ENCODE peak calls at places on chromosomes 2 and 18, in six cellular contexts. A is A549, B is uterus, G is prostate gland, X is body of pancreas, V is transverse colon. Q is an unnamed sample.

GRCh38 chr18:37175727-37176126 is 346.8 kb downstream of the KIAA1328 start:
- DNase-seq in B (no peak), A (no peak), G (no peak), X (no peak), V (no peak), Q (no peak)

GRCh38 chr18:35661483-35662146 is 80.1 kb downstream of the GALNT1 start:
- DNase-seq in A (no peak), V (no peak), X (no peak), G (no peak), B (no peak), Q (no peak)

GRCh38 chr18:73908323-73908722 is 239.3 kb downstream of the FBXO15 start:
- DNase-seq in X (no peak), A (peak), G (no peak), B (no peak), V (no peak), Q (no peak)

GRCh38 chr18:23273443-23273966 is 138.2 kb downstream of the CABLES1 start:
- DNase-seq in V (no peak), X (no peak), A (no peak), G (no peak), B (no peak), Q (no peak)

GRCh38 chr2:132701810-132702209 is 31.8 kb upstream of the LYPD1 start:
- DNase-seq in V (no peak), G (no peak), A (no peak), X (no peak), B (no peak), Q (no peak)

GRCh38 chr2:183253441-183254130 is 129.3 kb downstream of the NUP35 start:
- DNase-seq in V (no peak), B (no peak), X (no peak), A (no peak), G (no peak), Q (no peak)

GRCh38 chr2:16094851-16095250 is 154.5 kb downstream of the MYCN start:
- DNase-seq in G (no peak), X (no peak), A (no peak), V (no peak), B (no peak), Q (no peak)

GRCh38 chr2:215540646-215541045 is 104.8 kb upstream of the FN1 start:
- DNase-seq in V (no peak), B (no peak), G (no peak), X (no peak), A (no peak), Q (no peak)

GRCh38 chr2:84338069-84338468 is 121.0 kb downstream of the SUCLG1 start:
- DNase-seq in V (no peak), X (no peak), G (no peak), A (no peak), B (no peak), Q (no peak)

GRCh38 chr2:130920417-130921030 is 83.8 kb downstream of the ARHGEF4 start:
- DNase-seq in V (peak), A (peak), X (peak), G (peak), B (no peak), Q (peak)

GRCh38 chr2:20430461-20431302 is 16.2 kb upstream of the RHOB start:
- DNase-seq in X (no peak), A (no peak), B (no peak), G (no peak), V (peak), Q (no peak)

GRCh38 chr2:153519260-153519875 is 40.8 kb upstream of the RPRM start:
- DNase-seq in B (peak), G (peak), V (peak), A (peak), X (peak), Q (no peak)

GRCh38 chr2:120935339-120936313 is 200.0 kb downstream of the GLI2 start:
- DNase-seq in B (peak), A (peak), X (peak), V (peak), G (peak), Q (no peak)

GRCh38 chr2:160294339-160294803 is 94.3 kb upstream of the ITGB6 start:
- DNase-seq in B (peak), A (peak), X (peak), G (no peak), V (peak), Q (peak)

GRCh38 chr18:51519571-51519970 is 322.1 kb upstream of the MEX3C start:
- DNase-seq in A (no peak), B (no peak), X (no peak), V (no peak), G (no peak), Q (no peak)

GRCh38 chr2:152175012-152175367 is 573 bp downstream of the STAM2 start:
- DNase-seq in B (no peak), X (no peak), V (no peak), G (no peak), A (no peak), Q (no peak)

GRCh38 chr2:133171396-133172004 is 396.8 kb downstream of the NCKAP5 start:
- DNase-seq in B (no peak), A (peak), X (no peak), G (peak), V (no peak), Q (no peak)

GRCh38 chr2:43269074-43269572 is 42.7 kb upstream of the ZFP36L2 start:
- DNase-seq in V (peak), G (no peak), X (peak), A (peak), B (peak), Q (peak)

GRCh38 chr2:175627405-175627804 is 374.7 kb downstream of the LNPK start:
- DNase-seq in V (no peak), X (no peak), G (no peak), B (no peak), A (no peak), Q (no peak)

GRCh38 chr2:122009546-122009945 is 254.1 kb downstream of the TSN start:
- DNase-seq in B (no peak), V (no peak), G (no peak), A (no peak), X (no peak), Q (no peak)

GRCh38 chr2:105294046-105294445 is 35.5 kb downstream of the TGFBRAP1 start:
- DNase-seq in B (no peak), X (no peak), A (no peak), G (no peak), V (no peak), Q (no peak)

GRCh38 chr2:74850816-74851566 is 17.1 kb downstream of the HK2 start:
- DNase-seq in V (no peak), B (no peak), G (no peak), X (no peak), A (no peak), Q (no peak)

GRCh38 chr18:52435301-52435700 is 95.3 kb downstream of the DCC start:
- DNase-seq in B (no peak), G (no peak), V (no peak), A (no peak), X (no peak), Q (no peak)

GRCh38 chr18:44840053-44840826 is 159.6 kb downstream of the SETBP1 start:
- DNase-seq in B (peak), X (no peak), V (no peak), G (peak), A (no peak), Q (no peak)

GRCh38 chr2:61910603-61911002 is 5.1 kb downstream of the COMMD1 start:
- DNase-seq in V (no peak), X (peak), A (no peak), G (no peak), B (no peak), Q (no peak)

GRCh38 chr18:9025104-9025838 is 77.2 kb upstream of the NDUFV2 start:
- DNase-seq in B (no peak), G (no peak), A (peak), X (no peak), V (no peak), Q (no peak)

GRCh38 chr18:7062844-7063243 is 54.8 kb downstream of the LAMA1 start:
- DNase-seq in A (no peak), G (no peak), B (no peak), X (no peak), V (no peak), Q (no peak)

GRCh38 chr2:189124175-189124574 is 55.4 kb downstream of the COL5A2 start:
- DNase-seq in G (no peak), X (no peak), B (no peak), V (no peak), A (peak), Q (no peak)

GRCh38 chr18:53551868-53552426 is 672.5 kb downstream of the MBD2 start:
- DNase-seq in G (no peak), X (no peak), V (no peak), B (no peak), A (no peak), Q (no peak)

GRCh38 chr2:171228826-171229225 is 68.1 kb upstream of the TLK1 start:
- DNase-seq in B (no peak), G (no peak), A (no peak), X (no peak), V (no peak), Q (no peak)

GRCh38 chr2:8839189-8839965 is 2.0 kb upstream of the KIDINS220 start:
- DNase-seq in V (no peak), X (no peak), B (no peak), G (no peak), A (no peak), Q (no peak)

GRCh38 chr2:8833863-8834262 is 3.5 kb downstream of the KIDINS220 start:
- DNase-seq in B (no peak), X (no peak), G (no peak), A (no peak), V (no peak), Q (no peak)

GRCh38 chr2:8837795-8838140 is 355 bp upstream of the KIDINS220 start:
- DNase-seq in G (no peak), V (no peak), A (no peak), B (peak), X (no peak), Q (no peak)

GRCh38 chr2:8840475-8841091 is 3.2 kb upstream of the KIDINS220 start:
- DNase-seq in G (no peak), V (no peak), B (no peak), A (no peak), X (no peak), Q (no peak)

GRCh38 chr2:8836979-8837794 is at the start of gene KIDINS220:
- DNase-seq in V (peak), B (peak), X (peak), G (peak), A (peak), Q (peak)
- TF ChIP-seq POLR2A in V (peak), B (peak), X (peak), G (peak), A (peak), Q (peak)

GRCh38 chr2:119766944-119767343 is 7.2 kb downstream of the PTPN4 start:
- DNase-seq in X (no peak), V (no peak), A (no peak), G (no peak), B (no peak), Q (no peak)
- TF ChIP-seq CTCF in X (no peak), V (no peak), A (no peak), G (no peak), B (no peak), Q (no peak)

GRCh38 chr18:22086973-22087372 is 82.4 kb upstream of the GATA6 start:
- DNase-seq in V (no peak), X (no peak), B (no peak), A (no peak), G (no peak), Q (peak)

GRCh38 chr18:22088976-22089375 is 80.4 kb upstream of the GATA6 start:
- DNase-seq in X (no peak), B (no peak), G (no peak), V (no peak), A (no peak), Q (no peak)

GRCh38 chr18:22084547-22084946 is 84.8 kb upstream of the GATA6 start:
- DNase-seq in X (peak), G (no peak), B (no peak), V (peak), A (no peak), Q (peak)

GRCh38 chr18:22091341-22091740 is 78.0 kb upstream of the GATA6 start:
- DNase-seq in A (no peak), X (no peak), V (no peak), B (no peak), G (no peak), Q (no peak)

DNA sequence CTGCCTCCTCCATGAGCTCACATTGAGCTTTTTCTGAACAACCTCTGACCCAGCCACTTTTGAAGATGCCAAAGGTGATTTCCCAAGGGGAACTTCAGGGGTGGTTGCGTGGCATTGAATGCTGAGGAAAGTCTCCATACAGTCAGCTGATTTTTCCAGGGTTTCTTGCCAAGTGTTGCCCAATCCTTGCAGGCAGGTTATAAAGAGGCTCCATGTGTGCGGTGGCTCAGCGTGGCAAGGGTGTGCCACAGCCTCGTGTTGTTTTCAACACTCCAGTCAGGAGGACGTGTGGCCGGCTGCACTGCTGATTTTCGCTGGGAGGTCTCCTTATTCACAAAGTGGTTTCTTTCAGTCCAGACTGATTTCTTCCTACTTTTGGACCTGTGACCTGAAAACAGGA is 81.4 kb upstream of the GATA6 start:
- DNase-seq in V (peak), B (no peak), G (no peak), A (no peak), X (peak), Q (peak)
- TF ChIP-seq POLR2A in V (no peak), B (no peak), G (no peak), A (no peak), X (peak), Q (no peak)

GRCh38 chr18:1914489-1914888 is 656.8 kb downstream of the METTL4 start:
- DNase-seq in G (no peak), B (no peak), V (no peak), A (peak), X (no peak), Q (no peak)
- TF ChIP-seq CTCF in G (no peak), B (no peak), V (no peak), A (peak), X (no peak), Q (no peak)

GRCh38 chr2:201130524-201131186 is 14.7 kb downstream of the CFLAR start:
- DNase-seq in V (no peak), G (no peak), A (peak), X (no peak), B (no peak), Q (no peak)
- TF ChIP-seq POLR2A in V (no peak), G (no peak), A (no peak), X (no peak), B (no peak), Q (peak)

GRCh38 chr2:220673475-220673874 is 898.6 kb downstream of the EPHA4 start:
- DNase-seq in G (no peak), X (no peak), B (no peak), V (no peak), A (no peak), Q (no peak)

GRCh38 chr2:220669324-220669723 is 902.8 kb downstream of the EPHA4 start:
- DNase-seq in V (no peak), G (no peak), X (no peak), B (no peak), A (no peak), Q (no peak)

GRCh38 chr2:220670461-220670979 is 901.6 kb downstream of the EPHA4 start:
- DNase-seq in B (no peak), X (no peak), V (peak), A (no peak), G (no peak), Q (no peak)

GRCh38 chr2:220676695-220677094 is 895.4 kb downstream of the EPHA4 start:
- DNase-seq in V (no peak), G (no peak), A (no peak), B (no peak), X (no peak), Q (no peak)

GRCh38 chr2:220674033-220674432 is 898.1 kb downstream of the EPHA4 start:
- DNase-seq in B (no peak), V (no peak), X (no peak), G (no peak), A (no peak), Q (no peak)
- TF ChIP-seq CTCF in B (no peak), V (no peak), X (no peak), G (no peak), A (no peak), Q (no peak)

GRCh38 chr2:64873472-64873924 is 115.7 kb upstream of the SLC1A4 start:
- DNase-seq in V (peak), B (peak), A (peak), G (peak), X (peak), Q (peak)
- TF ChIP-seq POLR2A in V (no peak), B (no peak), A (no peak), G (no peak), X (no peak), Q (no peak)

GRCh38 chr2:127743477-127744026 is 42.3 kb downstream of the SFT2D3 start:
- DNase-seq in V (no peak), X (no peak), B (no peak), G (no peak), A (no peak), Q (no peak)
- TF ChIP-seq CTCF in V (peak), X (no peak), B (no peak), G (no peak), A (no peak), Q (no peak)

GRCh38 chr2:230946429-230947234 is 21.6 kb upstream of the GPR55 start:
- DNase-seq in V (no peak), B (no peak), A (no peak), G (no peak), X (no peak), Q (no peak)
- TF ChIP-seq POLR2A in V (no peak), B (no peak), A (no peak), G (no peak), X (no peak), Q (no peak)

GRCh38 chr18:50410008-50410407 is 35.2 kb downstream of the SKA1 start:
- DNase-seq in V (no peak), G (no peak), A (no peak), X (no peak), B (no peak), Q (no peak)

GRCh38 chr18:50401334-50401733 is 26.5 kb downstream of the SKA1 start:
- DNase-seq in G (no peak), X (no peak), A (no peak), B (no peak), V (no peak), Q (no peak)

GRCh38 chr18:50410894-50411293 is 36.0 kb downstream of the SKA1 start:
- DNase-seq in A (no peak), G (no peak), B (no peak), V (no peak), X (no peak), Q (no peak)

GRCh38 chr18:50401888-50402287 is 27.0 kb downstream of the SKA1 start:
- DNase-seq in X (peak), G (no peak), V (peak), A (no peak), B (no peak), Q (no peak)

GRCh38 chr18:50405582-50406271 is 30.9 kb downstream of the SKA1 start:
- DNase-seq in V (no peak), A (no peak), B (no peak), G (peak), X (no peak), Q (no peak)
- TF ChIP-seq CTCF in V (no peak), A (no peak), B (no peak), G (no peak), X (no peak), Q (no peak)